ENCODE peak calls at places on chromosomes 13 and 19, in ten cellular contexts. Q is A549, C is HCT116, U is H1, N is esophagus squamous epithelium, G is IMR-90, I is body of pancreas, A is stomach, J is uterus, F is heart left ventricle. X is an unnamed sample.

GRCh38 chr19:23817519-23817918 is 58.8 kb upstream of the ZNF681 start:
- DNase-seq in F (no peak), U (no peak), C (peak; percentile 4), G (peak; percentile 4), Q (no peak), J (peak; percentile 54), A (peak; percentile 31), I (peak; percentile 18), N (no peak), X (peak; percentile 86)

GRCh38 chr13:31951215-31951678 is 80.3 kb upstream of the FRY start:
- DNase-seq in G (peak; percentile 70), N (peak; percentile 8), F (peak; percentile 51), U (no peak), A (peak; percentile 64), J (no peak), I (peak; percentile 51), Q (no peak), C (no peak), X (peak; percentile 80)

GRCh38 chr13:51721485-51721884 is 82.5 kb downstream of the DHRS12 start:
- DNase-seq in F (peak; percentile 50), I (no peak), G (no peak), J (peak; percentile 32), C (no peak), Q (no peak), U (no peak), N (no peak), A (no peak), X (no peak)

GRCh38 chr13:78192721-78193120 is 274.1 kb upstream of the EDNRB start:
- DNase-seq in G (peak; percentile 79), C (no peak), A (no peak), N (no peak), J (no peak), F (no peak), Q (no peak), I (no peak), U (no peak), X (no peak)

GRCh38 chr13:83881917-83882625 is at the start of gene SLITRK1:
- DNase-seq in A (no peak), G (peak; percentile 19), U (peak; percentile 53), N (no peak), Q (no peak), J (no peak), F (peak; percentile 36), I (peak; percentile 89), C (no peak), X (peak; percentile 51)

GRCh38 chr19:22784051-22784450 is at the start of gene ZNF99:
- DNase-seq in J (peak; percentile 50), F (peak; percentile 85), G (no peak), Q (no peak), A (no peak), I (peak; percentile 16), N (no peak), U (no peak), C (no peak), X (peak; percentile 42)

GRCh38 chr19:18967358-18968146 is 26.5 kb upstream of the HOMER3 start:
- DNase-seq in A (peak; percentile 34), F (peak; percentile 66), C (no peak), G (peak; percentile 32), Q (no peak), J (peak; percentile 66), N (peak; percentile 14), I (no peak), U (no peak), X (peak; percentile 78)

GRCh38 chr13:99266827-99267226 is 8.6 kb upstream of the GPR18 start:
- DNase-seq in U (no peak), J (no peak), C (no peak), F (no peak), Q (no peak), N (no peak), I (no peak), A (no peak), G (no peak), X (no peak)

GRCh38 chr19:46015080-46015960 is 7.5 kb downstream of the PGLYRP1 start:
- DNase-seq in U (peak; percentile 70), A (peak; percentile 90), I (peak; percentile 80), J (peak; percentile 55), C (no peak), Q (peak; percentile 72), G (no peak), F (peak; percentile 37), N (no peak), X (peak; percentile 78)

GRCh38 chr19:5472303-5472702 is 17.1 kb downstream of the ZNRF4 start:
- DNase-seq in J (no peak), N (no peak), A (no peak), C (no peak), F (no peak), Q (no peak), I (no peak), U (no peak), G (no peak), X (no peak)

GRCh38 chr13:34750078-34750703 is 191.9 kb upstream of the NBEA start:
- DNase-seq in C (no peak), F (peak; percentile 35), A (no peak), J (peak; percentile 57), N (no peak), I (no peak), U (no peak), G (no peak), Q (no peak), X (no peak)

GRCh38 chr13:76398426-76398825 is 487.8 kb downstream of the KCTD12 start:
- DNase-seq in F (no peak), G (peak; percentile 5), A (no peak), U (no peak), J (no peak), C (no peak), N (no peak), Q (no peak), I (no peak), X (no peak)

GRCh38 chr13:114124921-114125320 is 7.5 kb downstream of the RASA3 start:
- DNase-seq in G (peak; percentile 95), A (no peak), J (no peak), N (no peak), U (no peak), I (no peak), F (no peak), Q (no peak), C (no peak), X (no peak)
- H3K4me1 ChIP-seq in G (peaks cover 38% of the 10 kb centered on the region), A (peaks cover 58% of the 10 kb centered on the region), J (no peaks in the 10 kb centered on the region), N (peaks cover 76% of the 10 kb centered on the region), U (peaks cover 22% of the 10 kb centered on the region), I (peaks cover 4% of the 10 kb centered on the region), F (peaks cover 48% of the 10 kb centered on the region), Q (no peaks in the 10 kb centered on the region), C (peaks cover 43% of the 10 kb centered on the region), X (peaks cover 19% of the 10 kb centered on the region)

GRCh38 chr19:1839658-1840540 is 8.4 kb downstream of the REXO1 start:
- DNase-seq in J (no peak), F (no peak), G (no peak), I (no peak), A (no peak), N (no peak), C (no peak), Q (no peak), U (no peak), X (no peak)
- TF ChIP-seq POLR2A in J (no peak), F (no peak), G (no peak), I (no peak), A (no peak), N (no peak), C (no peak), Q (no peak), U (no peak), X (no peak)

GRCh38 chr19:15758379-15758778 is 20.6 kb downstream of the OR10H3 start:
- DNase-seq in Q (no peak), F (no peak), N (no peak), U (no peak), C (no peak), J (no peak), I (no peak), A (no peak), G (no peak), X (no peak)

GRCh38 chr19:15759962-15760565 is 22.3 kb downstream of the OR10H3 start:
- DNase-seq in N (no peak), I (no peak), U (no peak), A (no peak), J (no peak), F (no peak), Q (no peak), C (peak; percentile 12), G (no peak), X (no peak)
- TF ChIP-seq CTCF in N (peak; percentile 28), I (no peak), U (no peak), A (no peak), J (no peak), F (no peak), Q (peak; percentile 26), C (peak; percentile 69), G (no peak), X (no peak)

DNA sequence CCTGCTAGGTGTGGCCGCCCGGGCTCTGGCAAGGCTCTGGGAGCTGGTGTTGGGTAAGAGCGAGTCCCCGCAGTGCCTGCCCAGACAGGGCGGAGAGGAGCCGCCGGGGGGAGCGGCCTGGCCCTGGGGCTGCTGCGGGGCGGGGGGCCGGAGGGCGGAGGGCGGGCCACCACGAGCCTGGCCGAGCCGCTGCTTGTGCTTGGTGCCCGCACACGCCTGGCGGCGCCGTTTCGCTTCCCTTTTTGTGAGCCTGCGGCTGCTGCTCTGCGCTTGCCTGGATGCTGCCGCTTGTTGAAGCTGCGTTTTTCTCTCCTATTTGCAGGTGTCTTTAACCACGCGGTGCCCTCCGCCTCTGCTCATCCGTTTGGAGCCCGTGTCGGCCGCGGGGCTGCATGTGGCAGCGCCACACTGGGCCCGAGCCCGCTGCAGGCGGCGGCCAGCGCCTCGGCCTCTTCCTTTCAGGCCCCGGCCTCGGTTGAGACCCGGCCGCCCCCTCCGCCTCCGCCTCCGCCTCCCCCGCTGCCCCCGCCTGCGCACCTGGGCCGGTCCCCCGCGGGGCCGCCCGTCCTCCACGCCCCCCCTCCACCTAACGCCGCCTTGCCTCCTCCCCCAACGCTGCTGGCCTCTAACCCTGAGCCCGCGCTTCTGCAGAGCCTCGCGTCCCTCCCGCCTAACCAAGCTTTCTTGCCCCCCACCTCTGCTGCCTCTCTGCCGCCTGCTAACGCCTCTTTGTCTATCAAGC is 8.5 kb downstream of the PLEKHJ1 start:
- DNase-seq in F (no peak), J (no peak), U (no peak), G (no peak), C (no peak), N (no peak), Q (no peak), I (no peak), A (no peak), X (no peak)
- H3K4me1 ChIP-seq in F (peaks cover 5% of the 10 kb centered on the region), J (no peaks in the 10 kb centered on the region), U (no peaks in the 10 kb centered on the region), G (no peaks in the 10 kb centered on the region), C (peaks cover 5% of the 10 kb centered on the region), N (peaks cover 46% of the 10 kb centered on the region), Q (no peaks in the 10 kb centered on the region), I (peaks cover 11% of the 10 kb centered on the region), A (peaks cover 15% of the 10 kb centered on the region), X (peaks cover 11% of the 10 kb centered on the region)

GRCh38 chr19:35889370-35890112 is 10.8 kb downstream of the NFKBID start:
- DNase-seq in I (no peak), U (no peak), F (no peak), C (no peak), J (no peak), Q (no peak), A (no peak), G (no peak), N (no peak), X (no peak)
- TF ChIP-seq POLR2A in I (no peak), U (no peak), F (no peak), C (no peak), J (no peak), Q (no peak), A (no peak), G (no peak), N (no peak), X (no peak)